ENCODE peak calls at places on chromosomes 13 and 19, in ten cellular contexts. One of them, this sample, is unnamed. For H3K27me3 and H3K36me3, the result is how much of the 10 kb centered on the place peaks cover.

GRCh38 chr19:16893686-16893990 is 4.8 kb downstream of the F2RL3 start:
- DNase-seq in Caco-2: no peak
- DNase-seq in cardiac muscle cell: no peak
- DNase-seq in heart left ventricle: peak
- DNase-seq in endothelial cell of umbilical vein: no peak
- DNase-seq in H1: no peak
- DNase-seq in CD8-positive, alpha-beta memory T cell: no peak
- DNase-seq in MM.1S: no peak
- DNase-seq in lower lobe of right lung: no peak
- DNase-seq in CD8-positive, alpha-beta T cell: no peak
- DNase-seq in this sample: no peak

GRCh38 chr13:48151766-48152165 is 56.9 kb upstream of the MED4 start:
- DNase-seq in H1: no peak
- DNase-seq in cardiac muscle cell: no peak
- DNase-seq in endothelial cell of umbilical vein: no peak
- DNase-seq in MM.1S: no peak
- DNase-seq in CD8-positive, alpha-beta T cell: no peak
- DNase-seq in heart left ventricle: no peak
- DNase-seq in CD8-positive, alpha-beta memory T cell: no peak
- DNase-seq in Caco-2: no peak
- DNase-seq in lower lobe of right lung: no peak
- DNase-seq in this sample: no peak

GRCh38 chr19:48878219-48879024 is 6.2 kb downstream of the PPP1R15A start:
- DNase-seq in heart left ventricle: no peak
- DNase-seq in CD8-positive, alpha-beta T cell: no peak
- DNase-seq in CD8-positive, alpha-beta memory T cell: peak
- DNase-seq in lower lobe of right lung: peak
- DNase-seq in H1: no peak
- DNase-seq in endothelial cell of umbilical vein: peak
- DNase-seq in MM.1S: no peak
- DNase-seq in cardiac muscle cell: no peak
- DNase-seq in Caco-2: peak
- DNase-seq in this sample: no peak

GRCh38 chr13:109654341-109655205 is 131.8 kb downstream of the IRS2 start:
- DNase-seq in CD8-positive, alpha-beta memory T cell: no peak
- DNase-seq in endothelial cell of umbilical vein: no peak
- DNase-seq in Caco-2: no peak
- DNase-seq in CD8-positive, alpha-beta T cell: no peak
- DNase-seq in H1: no peak
- DNase-seq in lower lobe of right lung: no peak
- DNase-seq in cardiac muscle cell: no peak
- DNase-seq in heart left ventricle: no peak
- DNase-seq in MM.1S: no peak
- DNase-seq in this sample: no peak

GRCh38 chr19:29843180-29844051 is 31.6 kb downstream of the CCNE1 start:
- DNase-seq in endothelial cell of umbilical vein: no peak
- DNase-seq in heart left ventricle: no peak
- DNase-seq in CD8-positive, alpha-beta memory T cell: peak
- DNase-seq in MM.1S: no peak
- DNase-seq in lower lobe of right lung: peak
- DNase-seq in cardiac muscle cell: peak
- DNase-seq in H1: no peak
- DNase-seq in CD8-positive, alpha-beta T cell: peak
- DNase-seq in Caco-2: peak
- DNase-seq in this sample: no peak

GRCh38 chr13:22915442-22916082 is 265.2 kb upstream of the SGCG start:
- DNase-seq in heart left ventricle: peak
- DNase-seq in Caco-2: no peak
- DNase-seq in lower lobe of right lung: peak
- DNase-seq in H1: peak
- DNase-seq in MM.1S: peak
- DNase-seq in cardiac muscle cell: peak
- DNase-seq in endothelial cell of umbilical vein: peak
- DNase-seq in CD8-positive, alpha-beta memory T cell: no peak
- DNase-seq in CD8-positive, alpha-beta T cell: no peak
- DNase-seq in this sample: no peak

GRCh38 chr13:75437582-75438318 is 44.2 kb downstream of the TBC1D4 start:
- DNase-seq in heart left ventricle: no peak
- DNase-seq in CD8-positive, alpha-beta memory T cell: no peak
- DNase-seq in MM.1S: no peak
- DNase-seq in CD8-positive, alpha-beta T cell: no peak
- DNase-seq in H1: no peak
- DNase-seq in cardiac muscle cell: peak
- DNase-seq in Caco-2: no peak
- DNase-seq in lower lobe of right lung: no peak
- DNase-seq in endothelial cell of umbilical vein: no peak
- DNase-seq in this sample: no peak

GRCh38 chr13:87669379-87669978 is 1.7 kb upstream of the SLITRK5 start:
- DNase-seq in Caco-2: no peak
- DNase-seq in endothelial cell of umbilical vein: peak
- DNase-seq in MM.1S: peak
- DNase-seq in cardiac muscle cell: peak
- DNase-seq in heart left ventricle: no peak
- DNase-seq in H1: no peak
- DNase-seq in CD8-positive, alpha-beta T cell: no peak
- DNase-seq in CD8-positive, alpha-beta memory T cell: no peak
- DNase-seq in lower lobe of right lung: no peak
- DNase-seq in this sample: no peak

GRCh38 chr13:23518231-23518630 is 52.0 kb upstream of the TNFRSF19 start:
- DNase-seq in heart left ventricle: no peak
- DNase-seq in CD8-positive, alpha-beta T cell: no peak
- DNase-seq in H1: no peak
- DNase-seq in cardiac muscle cell: peak
- DNase-seq in endothelial cell of umbilical vein: no peak
- DNase-seq in Caco-2: no peak
- DNase-seq in CD8-positive, alpha-beta memory T cell: no peak
- DNase-seq in lower lobe of right lung: no peak
- DNase-seq in MM.1S: no peak
- DNase-seq in this sample: no peak

GRCh38 chr13:24670927-24671326 is 9.3 kb upstream of the ATP12A start:
- DNase-seq in lower lobe of right lung: no peak
- DNase-seq in Caco-2: peak
- DNase-seq in H1: no peak
- DNase-seq in CD8-positive, alpha-beta T cell: no peak
- DNase-seq in MM.1S: no peak
- DNase-seq in CD8-positive, alpha-beta memory T cell: no peak
- DNase-seq in cardiac muscle cell: peak
- DNase-seq in heart left ventricle: no peak
- DNase-seq in endothelial cell of umbilical vein: no peak
- DNase-seq in this sample: no peak

GRCh38 chr19:53553865-53554791 is 16.2 kb downstream of the ZNF331 start:
- DNase-seq in Caco-2: peak
- DNase-seq in CD8-positive, alpha-beta memory T cell: peak
- DNase-seq in CD8-positive, alpha-beta T cell: peak
- DNase-seq in H1: no peak
- DNase-seq in lower lobe of right lung: peak
- DNase-seq in heart left ventricle: peak
- DNase-seq in cardiac muscle cell: peak
- DNase-seq in MM.1S: no peak
- DNase-seq in endothelial cell of umbilical vein: peak
- DNase-seq in this sample: peak

DNA sequence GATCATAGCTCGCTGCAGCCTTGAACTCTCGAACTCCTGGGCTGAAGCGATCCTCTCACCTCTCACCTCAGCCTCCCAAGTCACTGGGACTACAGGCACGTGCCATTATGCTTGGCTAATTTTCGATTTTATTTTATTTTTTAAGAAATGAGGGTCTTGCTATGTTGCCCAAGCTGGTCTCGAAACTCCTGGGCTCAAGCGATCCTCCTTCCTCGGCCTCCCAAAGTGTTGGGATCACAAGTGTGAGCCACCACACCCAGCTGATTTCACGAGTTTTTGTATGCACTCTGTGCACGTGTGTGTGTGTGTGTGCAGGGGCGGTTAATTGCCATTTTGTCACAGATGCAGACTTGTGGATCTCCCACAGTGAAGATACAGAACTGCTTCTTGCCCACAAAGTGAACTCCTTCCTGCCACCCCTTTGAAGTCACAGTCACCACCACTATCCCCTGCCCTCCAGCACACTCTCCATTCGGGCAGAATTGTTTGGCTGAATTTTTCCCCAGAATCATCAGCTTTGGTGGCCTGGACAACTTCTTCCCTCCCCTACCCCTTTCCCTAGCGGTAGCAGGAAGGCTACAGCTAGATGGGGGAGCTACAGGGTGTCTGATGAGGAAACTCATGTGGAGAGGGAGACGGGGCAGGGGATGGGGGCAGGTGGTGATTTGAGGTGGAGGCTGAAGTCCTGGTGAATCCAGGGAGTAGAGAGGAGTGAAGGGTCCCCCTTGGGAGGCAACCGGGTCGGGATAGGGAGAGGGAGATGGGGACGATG is 59.6 kb downstream of the CELF5 start:
- DNase-seq in cardiac muscle cell: no peak
- DNase-seq in H1: no peak
- DNase-seq in CD8-positive, alpha-beta T cell: no peak
- DNase-seq in CD8-positive, alpha-beta memory T cell: no peak
- DNase-seq in Caco-2: no peak
- DNase-seq in heart left ventricle: no peak
- DNase-seq in MM.1S: no peak
- DNase-seq in endothelial cell of umbilical vein: no peak
- DNase-seq in lower lobe of right lung: no peak
- DNase-seq in this sample: no peak
- H3K27me3 ChIP-seq in cardiac muscle cell: under half
- H3K27me3 ChIP-seq in H1: under half
- H3K27me3 ChIP-seq in CD8-positive, alpha-beta T cell: under half
- H3K27me3 ChIP-seq in CD8-positive, alpha-beta memory T cell: under half
- H3K27me3 ChIP-seq in Caco-2: under half
- H3K27me3 ChIP-seq in heart left ventricle: under half
- H3K27me3 ChIP-seq in MM.1S: half or more
- H3K27me3 ChIP-seq in endothelial cell of umbilical vein: under half
- H3K27me3 ChIP-seq in lower lobe of right lung: under half
- H3K27me3 ChIP-seq in this sample: under half

GRCh38 chr13:92172191-92172590 is 773.8 kb downstream of the GPC5 start:
- DNase-seq in heart left ventricle: no peak
- DNase-seq in CD8-positive, alpha-beta T cell: no peak
- DNase-seq in cardiac muscle cell: no peak
- DNase-seq in lower lobe of right lung: no peak
- DNase-seq in H1: no peak
- DNase-seq in MM.1S: no peak
- DNase-seq in CD8-positive, alpha-beta memory T cell: no peak
- DNase-seq in endothelial cell of umbilical vein: no peak
- DNase-seq in Caco-2: no peak
- DNase-seq in this sample: no peak
- H3K36me3 ChIP-seq in heart left ventricle: under half
- H3K36me3 ChIP-seq in CD8-positive, alpha-beta T cell: under half
- H3K36me3 ChIP-seq in cardiac muscle cell: under half
- H3K36me3 ChIP-seq in lower lobe of right lung: under half
- H3K36me3 ChIP-seq in H1: under half
- H3K36me3 ChIP-seq in MM.1S: under half
- H3K36me3 ChIP-seq in CD8-positive, alpha-beta memory T cell: under half
- H3K36me3 ChIP-seq in endothelial cell of umbilical vein: under half
- H3K36me3 ChIP-seq in Caco-2: under half
- H3K36me3 ChIP-seq in this sample: under half

GRCh38 chr13:43297967-43298366 is 274.6 kb downstream of the DNAJC15 start:
- DNase-seq in CD8-positive, alpha-beta memory T cell: no peak
- DNase-seq in H1: no peak
- DNase-seq in MM.1S: no peak
- DNase-seq in lower lobe of right lung: no peak
- DNase-seq in heart left ventricle: no peak
- DNase-seq in cardiac muscle cell: no peak
- DNase-seq in endothelial cell of umbilical vein: no peak
- DNase-seq in Caco-2: no peak
- DNase-seq in CD8-positive, alpha-beta T cell: no peak
- DNase-seq in this sample: no peak

GRCh38 chr13:43291289-43292055 is 268.1 kb downstream of the DNAJC15 start:
- DNase-seq in cardiac muscle cell: no peak
- DNase-seq in heart left ventricle: no peak
- DNase-seq in lower lobe of right lung: no peak
- DNase-seq in endothelial cell of umbilical vein: no peak
- DNase-seq in Caco-2: no peak
- DNase-seq in H1: no peak
- DNase-seq in CD8-positive, alpha-beta T cell: no peak
- DNase-seq in CD8-positive, alpha-beta memory T cell: no peak
- DNase-seq in MM.1S: peak
- DNase-seq in this sample: no peak

GRCh38 chr13:43293008-43293407 is 269.6 kb downstream of the DNAJC15 start:
- DNase-seq in heart left ventricle: no peak
- DNase-seq in H1: no peak
- DNase-seq in Caco-2: no peak
- DNase-seq in CD8-positive, alpha-beta memory T cell: no peak
- DNase-seq in endothelial cell of umbilical vein: no peak
- DNase-seq in cardiac muscle cell: no peak
- DNase-seq in lower lobe of right lung: no peak
- DNase-seq in MM.1S: no peak
- DNase-seq in CD8-positive, alpha-beta T cell: no peak
- DNase-seq in this sample: no peak

GRCh38 chr13:43293561-43293960 is 270.2 kb downstream of the DNAJC15 start:
- DNase-seq in MM.1S: no peak
- DNase-seq in CD8-positive, alpha-beta T cell: no peak
- DNase-seq in heart left ventricle: no peak
- DNase-seq in H1: no peak
- DNase-seq in cardiac muscle cell: no peak
- DNase-seq in Caco-2: no peak
- DNase-seq in CD8-positive, alpha-beta memory T cell: no peak
- DNase-seq in endothelial cell of umbilical vein: no peak
- DNase-seq in lower lobe of right lung: no peak
- DNase-seq in this sample: no peak

DNA sequence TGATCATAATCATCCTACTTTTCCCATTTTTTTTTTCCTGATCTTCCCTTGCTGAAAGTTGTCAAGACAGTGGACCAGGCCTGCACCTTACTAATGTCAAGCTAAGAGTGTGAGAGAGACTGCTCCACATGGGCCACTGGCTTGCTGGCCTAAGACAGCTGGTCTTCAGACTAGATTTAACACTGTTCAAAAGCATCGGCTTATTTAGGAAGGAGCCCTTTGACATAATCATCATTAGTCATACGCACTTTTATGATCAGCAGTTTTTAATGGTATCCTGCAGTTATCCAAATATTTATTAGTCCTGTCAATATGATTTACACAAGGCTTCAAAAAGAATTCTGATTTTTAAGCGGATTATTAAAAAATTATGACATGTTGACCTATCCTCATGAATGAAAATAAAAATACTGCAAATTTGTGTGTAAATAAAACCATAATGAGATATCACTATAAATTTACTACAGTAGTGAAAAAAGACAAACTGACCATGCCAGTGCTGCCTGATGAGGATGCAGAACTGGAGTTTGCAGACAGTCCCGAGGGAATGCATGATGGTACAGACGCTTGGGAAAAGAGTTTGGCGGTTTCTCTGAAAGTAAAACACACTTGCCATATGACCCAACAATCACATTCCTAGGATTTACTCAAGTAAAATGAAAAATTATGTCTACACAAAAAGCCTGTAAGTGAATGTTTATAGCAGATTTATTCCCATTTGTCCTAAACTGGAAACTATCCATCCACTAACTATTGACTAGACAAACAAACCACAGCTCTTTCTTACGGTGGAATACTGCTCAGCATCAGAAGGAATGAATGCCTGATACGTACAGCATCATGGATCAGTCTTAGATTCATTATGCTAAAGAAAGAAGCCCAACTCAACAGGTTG is 270.8 kb downstream of the DNAJC15 start:
- DNase-seq in endothelial cell of umbilical vein: no peak
- DNase-seq in CD8-positive, alpha-beta memory T cell: no peak
- DNase-seq in Caco-2: no peak
- DNase-seq in H1: no peak
- DNase-seq in cardiac muscle cell: no peak
- DNase-seq in CD8-positive, alpha-beta T cell: no peak
- DNase-seq in MM.1S: no peak
- DNase-seq in heart left ventricle: no peak
- DNase-seq in lower lobe of right lung: no peak
- DNase-seq in this sample: no peak
- H3K27me3 ChIP-seq in endothelial cell of umbilical vein: under half
- H3K27me3 ChIP-seq in CD8-positive, alpha-beta memory T cell: under half
- H3K27me3 ChIP-seq in Caco-2: under half
- H3K27me3 ChIP-seq in H1: under half
- H3K27me3 ChIP-seq in cardiac muscle cell: under half
- H3K27me3 ChIP-seq in CD8-positive, alpha-beta T cell: under half
- H3K27me3 ChIP-seq in MM.1S: under half
- H3K27me3 ChIP-seq in heart left ventricle: under half
- H3K27me3 ChIP-seq in lower lobe of right lung: under half
- H3K27me3 ChIP-seq in this sample: under half

GRCh38 chr19:13770013-13770635 is 4.1 kb upstream of the C19orf53 start:
- DNase-seq in cardiac muscle cell: no peak
- DNase-seq in endothelial cell of umbilical vein: no peak
- DNase-seq in CD8-positive, alpha-beta memory T cell: no peak
- DNase-seq in heart left ventricle: no peak
- DNase-seq in lower lobe of right lung: no peak
- DNase-seq in CD8-positive, alpha-beta T cell: no peak
- DNase-seq in Caco-2: no peak
- DNase-seq in H1: no peak
- DNase-seq in MM.1S: no peak
- DNase-seq in this sample: no peak
- H3K36me3 ChIP-seq in cardiac muscle cell: under half
- H3K36me3 ChIP-seq in endothelial cell of umbilical vein: under half
- H3K36me3 ChIP-seq in CD8-positive, alpha-beta memory T cell: under half
- H3K36me3 ChIP-seq in heart left ventricle: under half
- H3K36me3 ChIP-seq in lower lobe of right lung: under half
- H3K36me3 ChIP-seq in CD8-positive, alpha-beta T cell: under half
- H3K36me3 ChIP-seq in Caco-2: under half
- H3K36me3 ChIP-seq in H1: under half
- H3K36me3 ChIP-seq in MM.1S: under half
- H3K36me3 ChIP-seq in this sample: half or more